ENCODE peak calls at places on chromosomes 11 and 22, in eight cellular contexts. J is fibroblast of mammary gland, E is activated T-cell treated with anti-CD3 and anti-CD28 coated beads for 48 hours, R is GM04503, K is GM12865, Y is H54, C is cardiac muscle cell, F is thyroid gland. L is an unnamed sample.

GRCh38 chr11:12618743-12619540 is 55.3 kb upstream of the TEAD1 start:
- DNase-seq in E (no peak), K (no peak), J (no peak), Y (no peak), R (no peak), F (no peak), C (peak; percentile 43), L (no peak)

GRCh38 chr22:45534339-45535192 is 31.9 kb downstream of the FBLN1 start:
- DNase-seq in Y (no peak), K (no peak), J (peak; percentile 59), C (peak; percentile 23), F (no peak), E (no peak), R (no peak), L (no peak)

GRCh38 chr11:25377466-25377865 is 880.6 kb downstream of the LUZP2 start:
- DNase-seq in E (no peak), K (no peak), F (no peak), J (no peak), Y (no peak), R (no peak), C (no peak), L (no peak)

GRCh38 chr22:27507066-27507715 is 294.4 kb downstream of the MN1 start:
- DNase-seq in R (no peak), Y (no peak), C (peak; percentile 68), F (no peak), J (no peak), E (no peak), K (no peak), L (peak; percentile 93)

GRCh38 chr11:71163371-71163770 is 89.0 kb downstream of the SHANK2 start:
- DNase-seq in Y (no peak), C (no peak), F (no peak), J (no peak), E (no peak), R (no peak), K (no peak), L (no peak)

GRCh38 chr11:57425565-57426438 is 1.1 kb downstream of the SLC43A3 start:
- DNase-seq in Y (no peak), K (peak; percentile 33), C (peak; percentile 62), E (peak; percentile 16), R (no peak), F (peak; percentile 96), J (peak; percentile 49), L (peak; percentile 41)

GRCh38 chr11:92627615-92628201 is 341.7 kb upstream of the MTNR1B start:
- DNase-seq in K (peak; percentile 19), J (peak; percentile 10), Y (no peak), C (no peak), F (no peak), R (no peak), E (no peak), L (no peak)

GRCh38 chr11:132531921-132532320 is 1000.4 kb downstream of the OPCML start:
- DNase-seq in F (no peak), E (no peak), Y (no peak), J (no peak), R (no peak), C (peak; percentile 25), K (no peak), L (no peak)

GRCh38 chr22:42670921-42671709 is 21.9 kb upstream of the CYB5R3 start:
- DNase-seq in F (no peak), C (peak; percentile 50), E (no peak), J (no peak), K (peak; percentile 70), Y (no peak), R (no peak), L (peak; percentile 66)

GRCh38 chr22:37179622-37180420 is 8.2 kb downstream of the C1QTNF6 start:
- DNase-seq in J (no peak), F (no peak), C (no peak), K (no peak), Y (no peak), R (no peak), E (no peak), L (no peak)

GRCh38 chr22:31275018-31275417 is 17.3 kb downstream of the PIK3IP1 start:
- DNase-seq in J (no peak), Y (no peak), E (no peak), C (no peak), K (no peak), F (no peak), R (no peak), L (no peak)

GRCh38 chr22:46180370-46181137 is 30.2 kb downstream of the PPARA start:
- DNase-seq in C (peak; percentile 25), F (peak; percentile 24), Y (no peak), R (no peak), E (no peak), K (no peak), J (peak; percentile 12), L (no peak)

GRCh38 chr11:926341-926916 is 759 bp downstream of the AP2A2 start:
- DNase-seq in K (no peak), J (peak; percentile 72), F (peak; percentile 30), Y (peak; percentile 81), E (no peak), C (peak; percentile 58), R (no peak), L (peak; percentile 85)